ENCODE peak calls at places on chromosomes 12 and 14, in five cellular contexts. L, N, V, I and R are unnamed samples.

GRCh38 chr12:79454338-79454777 is 236.4 kb downstream of the PAWR start:
- DNase-seq in L (no peak), N (no peak), V (no peak), I (no peak), R (no peak)

GRCh38 chr14:100523131-100523530 is 64.1 kb downstream of the BEGAIN start:
- DNase-seq in L (peak; percentile 16), N (no peak), V (no peak), I (no peak), R (no peak)

GRCh38 chr14:75234173-75234855 is 44.3 kb upstream of the FOS start:
- DNase-seq in L (no peak), N (peak; percentile 52), V (no peak), I (no peak), R (no peak)

GRCh38 chr12:132194056-132194455 is 49.8 kb downstream of the NOC4L start:
- DNase-seq in L (no peak), N (no peak), V (no peak), I (peak; percentile 41), R (no peak)

GRCh38 chr14:104665663-104666522 is 23.5 kb upstream of the INF2 start:
- DNase-seq in L (no peak), N (no peak), V (no peak), I (peak; percentile 62), R (peak; percentile 76)

GRCh38 chr14:100824156-100824555 is 1.8 kb upstream of the MEG3 start:
- DNase-seq in L (no peak), N (peak; percentile 72), V (no peak), I (no peak), R (no peak)

GRCh38 chr12:13277278-13277677 is 80.8 kb downstream of the EMP1 start:
- DNase-seq in L (no peak), N (no peak), V (no peak), I (no peak), R (no peak)

GRCh38 chr14:103728721-103729120 is 13.1 kb downstream of the ZFYVE21 start:
- DNase-seq in L (no peak), N (no peak), V (peak; percentile 7), I (no peak), R (no peak)

GRCh38 chr12:13099910-13100609 is 3.4 kb downstream of the GSG1 start:
- DNase-seq in L (no peak), N (no peak), V (no peak), I (no peak), R (no peak)

GRCh38 chr12:85866929-85867776 is 6.9 kb upstream of the NTS start:
- DNase-seq in L (no peak), N (peak; percentile 19), V (peak; percentile 38), I (no peak), R (peak; percentile 45)

GRCh38 chr14:68463705-68464104 is 329.2 kb downstream of the ZFP36L1 start:
- DNase-seq in L (no peak), N (no peak), V (no peak), I (no peak), R (no peak)

GRCh38 chr12:15662303-15662980 is 126.7 kb downstream of the EPS8 start:
- DNase-seq in L (no peak), N (peak; percentile 54), V (no peak), I (no peak), R (peak; percentile 36)

GRCh38 chr14:46488374-46488773 is 163.2 kb downstream of the RPL10L start:
- DNase-seq in L (no peak), N (no peak), V (no peak), I (no peak), R (no peak)

GRCh38 chr14:68814376-68815287 is 21.8 kb upstream of the ZFP36L1 start:
- DNase-seq in L (no peak), N (peak; percentile 50), V (no peak), I (peak; percentile 62), R (no peak)

GRCh38 chr12:49357099-49357678 is 10.1 kb upstream of the SPATS2 start:
- DNase-seq in L (no peak), N (peak; percentile 55), V (peak; percentile 16), I (no peak), R (no peak)

GRCh38 chr14:51138353-51139103 is 43.6 kb upstream of the TRIM9 start:
- DNase-seq in L (no peak), N (no peak), V (no peak), I (no peak), R (no peak)

GRCh38 chr14:97185186-97185585 is 388.0 kb downstream of the VRK1 start:
- DNase-seq in L (no peak), N (no peak), V (no peak), I (peak; percentile 28), R (no peak)

GRCh38 chr12:45540661-45541341 is 188.7 kb upstream of the ARID2 start:
- DNase-seq in L (no peak), N (no peak), V (peak; percentile 11), I (no peak), R (no peak)

GRCh38 chr12:117501470-117501869 is 140.0 kb upstream of the NOS1 start:
- DNase-seq in L (no peak), N (no peak), V (no peak), I (no peak), R (no peak)

GRCh38 chr14:89368490-89369477 is 48.2 kb downstream of the FOXN3 start:
- DNase-seq in L (no peak), N (no peak), V (no peak), I (no peak), R (no peak)